ENCODE peak calls at places on chromosomes 4 and X, in four cellular contexts. One of them, this sample, is unnamed.

GRCh38 chrX:34467437-34467836 is 189.6 kb downstream of the TMEM47 start:
- DNase-seq in BJ: no peak
- DNase-seq in cardiac muscle cell: no peak
- DNase-seq in thoracic aorta: no peak
- DNase-seq in this sample: peak

GRCh38 chr4:55080174-55080865 is 45.1 kb downstream of the KDR start:
- DNase-seq in cardiac muscle cell: peak
- DNase-seq in BJ: no peak
- DNase-seq in thoracic aorta: no peak
- DNase-seq in this sample: peak

GRCh38 chr4:166670341-166670740 is 564.0 kb downstream of the SPOCK3 start:
- DNase-seq in cardiac muscle cell: no peak
- DNase-seq in thoracic aorta: no peak
- DNase-seq in BJ: no peak
- DNase-seq in this sample: no peak

GRCh38 chrX:149043401-149043800 is 461.7 kb downstream of the IDS start:
- DNase-seq in BJ: no peak
- DNase-seq in cardiac muscle cell: no peak
- DNase-seq in thoracic aorta: no peak
- DNase-seq in this sample: no peak

GRCh38 chr4:163462556-163462955 is 11.0 kb downstream of the TKTL2 start:
- DNase-seq in BJ: no peak
- DNase-seq in cardiac muscle cell: no peak
- DNase-seq in thoracic aorta: no peak
- DNase-seq in this sample: peak

GRCh38 chr4:71559957-71560541 is 221.2 kb downstream of the SLC4A4 start:
- DNase-seq in thoracic aorta: no peak
- DNase-seq in cardiac muscle cell: peak
- DNase-seq in BJ: peak
- DNase-seq in this sample: peak

GRCh38 chr4:183111452-183111885 is 12.4 kb downstream of the WWC2 start:
- DNase-seq in thoracic aorta: no peak
- DNase-seq in cardiac muscle cell: no peak
- DNase-seq in BJ: no peak
- DNase-seq in this sample: no peak

GRCh38 chrX:43605351-43605750 is 50.7 kb upstream of the MAOA start:
- DNase-seq in BJ: no peak
- DNase-seq in cardiac muscle cell: no peak
- DNase-seq in thoracic aorta: no peak
- DNase-seq in this sample: no peak

GRCh38 chrX:53190363-53190960 is 34.5 kb downstream of the KDM5C start:
- DNase-seq in cardiac muscle cell: no peak
- DNase-seq in thoracic aorta: no peak
- DNase-seq in BJ: no peak
- DNase-seq in this sample: peak

GRCh38 chr4:74838746-74839370 is 44.5 kb upstream of the BTC start:
- DNase-seq in thoracic aorta: no peak
- DNase-seq in BJ: no peak
- DNase-seq in cardiac muscle cell: peak
- DNase-seq in this sample: peak

GRCh38 chrX:108537005-108537404 is 97.4 kb downstream of the COL4A5 start:
- DNase-seq in BJ: no peak
- DNase-seq in thoracic aorta: no peak
- DNase-seq in cardiac muscle cell: peak
- DNase-seq in this sample: peak

GRCh38 chrX:10022580-10023245 is 55.6 kb downstream of the CLDN34 start:
- DNase-seq in cardiac muscle cell: peak
- DNase-seq in BJ: no peak
- DNase-seq in thoracic aorta: no peak
- DNase-seq in this sample: peak

GRCh38 chr4:20462426-20463175 is 210.9 kb downstream of the SLIT2 start:
- DNase-seq in BJ: no peak
- DNase-seq in cardiac muscle cell: peak
- DNase-seq in thoracic aorta: no peak
- DNase-seq in this sample: peak

GRCh38 chr4:139443661-139444060 is 10.3 kb upstream of the RAB33B start:
- DNase-seq in BJ: no peak
- DNase-seq in cardiac muscle cell: no peak
- DNase-seq in thoracic aorta: no peak
- DNase-seq in this sample: no peak

GRCh38 chr4:143692241-143692640 is 8.2 kb downstream of the FREM3 start:
- DNase-seq in thoracic aorta: no peak
- DNase-seq in BJ: no peak
- DNase-seq in cardiac muscle cell: no peak
- DNase-seq in this sample: no peak

GRCh38 chrX:20032201-20032600 is 41.3 kb upstream of the BCLAF3 start:
- DNase-seq in BJ: no peak
- DNase-seq in thoracic aorta: no peak
- DNase-seq in cardiac muscle cell: no peak
- DNase-seq in this sample: no peak

DNA sequence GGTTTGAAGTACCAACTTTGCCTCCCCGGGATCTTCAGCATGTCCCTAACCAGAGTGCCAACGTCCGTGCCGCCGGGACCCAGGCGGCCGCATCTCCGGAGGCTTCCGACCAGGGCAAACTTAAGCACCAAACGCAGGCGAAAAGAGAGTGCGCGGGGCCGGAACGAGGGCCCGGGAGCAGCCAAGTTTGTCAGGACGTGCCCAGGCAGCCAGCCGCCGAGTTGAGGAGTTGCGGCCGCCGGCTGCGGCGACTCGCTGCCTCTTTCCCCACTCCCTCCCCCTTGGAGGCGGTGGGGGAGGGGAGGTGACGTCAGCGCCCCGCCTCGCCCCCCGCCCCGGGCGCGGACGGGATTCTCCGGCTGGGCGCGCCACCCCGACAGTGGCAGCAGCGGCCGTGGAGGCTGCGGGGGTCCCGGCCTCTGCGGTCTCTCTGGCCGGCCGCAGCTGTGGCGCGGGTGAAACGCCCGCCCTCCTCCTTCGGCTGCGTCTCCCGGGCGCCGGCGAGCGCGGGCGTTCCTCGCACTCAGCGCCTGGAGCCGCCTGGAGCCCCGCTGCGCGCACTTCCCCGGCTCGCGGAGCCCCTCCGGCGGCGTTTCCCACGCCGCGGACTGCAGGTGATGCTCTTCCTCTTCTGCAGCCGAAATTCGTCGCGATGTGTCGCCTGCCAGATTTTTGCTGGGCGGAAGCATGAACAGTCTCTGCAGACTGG is 2.9 kb upstream of the FAT1 start:
- DNase-seq in thoracic aorta: no peak
- DNase-seq in BJ: no peak
- DNase-seq in cardiac muscle cell: peak
- DNase-seq in this sample: peak
- H3K4me3 ChIP-seq in thoracic aorta: peak
- H3K4me3 ChIP-seq in BJ: peak
- H3K4me3 ChIP-seq in cardiac muscle cell: peak
- H3K4me3 ChIP-seq in this sample: peak

DNA sequence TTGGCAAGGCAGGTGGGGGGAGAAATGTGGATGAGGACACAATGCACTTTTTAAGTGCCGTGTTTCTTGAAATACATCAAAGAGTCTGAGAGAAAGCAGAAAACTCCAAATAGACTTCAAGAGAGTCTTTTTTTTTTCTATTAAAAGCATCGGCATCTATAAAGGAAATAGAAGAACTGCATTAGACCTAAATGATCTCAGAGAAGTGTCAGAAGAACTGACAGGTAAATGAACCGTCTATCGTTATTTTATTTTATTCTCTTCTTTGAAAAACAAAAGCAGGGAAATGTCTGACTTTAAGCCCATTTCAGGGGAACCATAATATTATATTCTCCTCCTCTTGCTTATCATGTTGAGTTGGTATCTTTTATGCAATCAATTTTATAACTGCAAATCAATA is 2430.0 kb downstream of the PCDH7 start:
- DNase-seq in thoracic aorta: no peak
- DNase-seq in BJ: no peak
- DNase-seq in cardiac muscle cell: no peak
- DNase-seq in this sample: no peak
- TF ChIP-seq CTCF in thoracic aorta: no peak
- TF ChIP-seq CTCF in BJ: no peak
- TF ChIP-seq CTCF in cardiac muscle cell: no peak
- TF ChIP-seq CTCF in this sample: no peak

GRCh38 chrX:129981752-129982299 is 609 bp upstream of the BCORL1 start:
- DNase-seq in thoracic aorta: no peak
- DNase-seq in cardiac muscle cell: no peak
- DNase-seq in BJ: no peak
- DNase-seq in this sample: no peak

GRCh38 chrX:129981207-129981553 is 1.3 kb upstream of the BCORL1 start:
- DNase-seq in BJ: no peak
- DNase-seq in thoracic aorta: no peak
- DNase-seq in cardiac muscle cell: no peak
- DNase-seq in this sample: no peak

GRCh38 chrX:129980540-129981206 is 1.8 kb upstream of the BCORL1 start:
- DNase-seq in BJ: no peak
- DNase-seq in thoracic aorta: no peak
- DNase-seq in cardiac muscle cell: peak
- DNase-seq in this sample: no peak

GRCh38 chrX:129980043-129980442 is 2.4 kb upstream of the BCORL1 start:
- DNase-seq in cardiac muscle cell: peak
- DNase-seq in BJ: no peak
- DNase-seq in thoracic aorta: no peak
- DNase-seq in this sample: no peak

DNA sequence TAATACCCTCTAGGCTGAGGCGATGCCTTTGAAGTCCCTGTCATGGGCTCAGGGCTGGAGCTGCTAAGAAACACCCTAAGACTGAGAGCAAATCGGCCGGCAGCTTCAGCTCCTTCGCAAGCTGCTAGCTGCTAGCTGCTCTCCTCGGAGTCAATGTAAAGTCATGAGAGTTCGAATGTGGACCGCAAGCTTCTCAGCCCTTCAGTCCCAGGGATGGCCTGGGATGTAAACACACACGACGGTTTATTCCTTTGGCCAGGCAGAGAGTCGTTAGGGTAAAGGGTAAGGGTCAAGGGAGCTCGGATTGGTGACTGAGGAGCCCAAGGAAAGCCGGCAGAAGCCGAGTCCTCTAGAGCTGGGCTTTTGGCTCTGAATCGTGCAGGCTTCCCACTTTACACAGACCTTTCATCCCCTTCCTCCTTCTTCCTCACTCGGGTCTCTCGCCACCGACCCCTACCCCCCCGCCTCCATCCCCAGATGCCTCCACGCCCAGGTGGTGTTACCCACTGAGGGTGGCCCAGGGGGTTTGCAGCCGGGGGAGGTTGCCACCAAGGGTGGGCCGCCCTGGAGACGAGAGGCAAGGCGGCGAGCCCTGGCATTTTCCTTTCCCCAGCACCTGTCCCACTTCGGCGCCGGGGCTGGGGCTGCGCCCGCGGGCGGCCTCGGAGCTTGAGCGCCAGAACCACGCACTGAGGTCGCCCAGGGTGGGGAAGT is 3.1 kb upstream of the BCORL1 start:
- DNase-seq in BJ: no peak
- DNase-seq in thoracic aorta: no peak
- DNase-seq in cardiac muscle cell: no peak
- DNase-seq in this sample: peak
- H3K4me3 ChIP-seq in BJ: no peak
- H3K4me3 ChIP-seq in thoracic aorta: no peak
- H3K4me3 ChIP-seq in cardiac muscle cell: peak
- H3K4me3 ChIP-seq in this sample: no peak

DNA sequence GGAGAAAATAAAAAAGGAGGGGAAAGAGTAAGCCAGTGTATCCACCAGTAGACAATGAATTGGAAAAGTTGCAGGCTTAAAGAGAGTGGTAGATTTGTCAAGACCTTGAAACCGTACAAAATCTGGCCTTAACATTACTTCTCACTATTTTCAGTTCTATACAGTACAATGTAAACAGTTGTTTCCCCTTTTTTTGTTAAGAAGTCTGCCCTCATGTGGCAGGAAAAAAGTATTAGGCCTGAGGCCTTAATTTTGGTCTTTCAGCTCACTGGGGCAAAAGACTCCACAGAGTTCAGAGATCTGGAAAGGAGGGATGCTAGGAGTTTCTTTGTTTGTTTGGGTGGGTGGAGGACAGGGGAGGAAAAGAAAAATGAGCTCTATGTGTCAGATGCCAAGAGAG is 92.8 kb upstream of the CCDC160 start:
- DNase-seq in thoracic aorta: no peak
- DNase-seq in cardiac muscle cell: peak
- DNase-seq in BJ: no peak
- DNase-seq in this sample: peak
- TF ChIP-seq CTCF in thoracic aorta: no peak
- TF ChIP-seq CTCF in cardiac muscle cell: peak
- TF ChIP-seq CTCF in BJ: peak
- TF ChIP-seq CTCF in this sample: peak

GRCh38 chrX:48802813-48803261 is 970 bp downstream of the HDAC6 start:
- DNase-seq in thoracic aorta: no peak
- DNase-seq in BJ: no peak
- DNase-seq in cardiac muscle cell: no peak
- DNase-seq in this sample: peak
- H3K4me3 ChIP-seq in thoracic aorta: peak
- H3K4me3 ChIP-seq in BJ: peak
- H3K4me3 ChIP-seq in cardiac muscle cell: peak
- H3K4me3 ChIP-seq in this sample: peak

GRCh38 chr4:6680372-6681034 is 13.2 kb upstream of the S100P start:
- DNase-seq in BJ: no peak
- DNase-seq in thoracic aorta: no peak
- DNase-seq in cardiac muscle cell: no peak
- DNase-seq in this sample: no peak
- TF ChIP-seq CTCF in BJ: peak
- TF ChIP-seq CTCF in thoracic aorta: no peak
- TF ChIP-seq CTCF in cardiac muscle cell: no peak
- TF ChIP-seq CTCF in this sample: peak

DNA sequence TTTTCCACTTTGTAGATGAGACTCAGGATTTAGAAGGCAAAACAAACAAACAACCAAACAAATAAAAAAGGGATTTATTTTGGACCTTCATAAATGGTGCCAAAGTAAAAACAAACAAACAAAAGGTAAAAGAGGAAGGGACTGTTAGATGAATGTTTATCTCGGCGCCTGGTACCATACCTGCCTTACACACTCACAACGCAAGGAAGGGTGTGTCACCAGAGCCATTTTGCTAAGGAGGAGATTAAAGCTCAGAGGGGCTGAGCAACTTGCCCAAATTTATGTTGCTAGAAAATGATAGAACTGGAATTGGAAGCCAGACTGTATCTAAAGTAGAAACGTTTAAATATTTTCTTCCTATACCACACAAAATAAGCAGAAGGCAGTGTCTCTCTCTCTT is 29.5 kb upstream of the BOD1L1 start:
- DNase-seq in thoracic aorta: no peak
- DNase-seq in cardiac muscle cell: no peak
- DNase-seq in BJ: no peak
- DNase-seq in this sample: no peak
- H3K4me3 ChIP-seq in thoracic aorta: peak
- H3K4me3 ChIP-seq in cardiac muscle cell: no peak
- H3K4me3 ChIP-seq in BJ: no peak
- H3K4me3 ChIP-seq in this sample: peak

This sample was measured in choroid plexus epithelial cell.